ENCODE peak calls at places on chromosome 10, in six cellular contexts. Q is Peyer's patch, N is fibroblast of the aortic adventitia, J is fibroblast of pulmonary artery, L is spleen, C is foreskin fibroblast. E is an unnamed sample.

GRCh38 chr10:88728107-88728763 is 22.2 kb downstream of the LIPK start:
- DNase-seq in Q (no peak), N (no peak), J (peak), L (peak), C (no peak), E (no peak)

GRCh38 chr10:48390933-48391845 is 84.7 kb downstream of the MAPK8 start:
- DNase-seq in Q (no peak), N (peak), J (peak), L (no peak), C (peak), E (peak)

GRCh38 chr10:43188702-43189101 is 50.5 kb downstream of the CSGALNACT2 start:
- DNase-seq in Q (no peak), N (peak), J (peak), L (no peak), C (peak), E (no peak)

GRCh38 chr10:70743430-70743788 is 41.8 kb downstream of the TBATA start:
- DNase-seq in Q (no peak), N (no peak), J (no peak), L (peak), C (no peak), E (no peak)

GRCh38 chr10:13270877-13271551 is 28.9 kb downstream of the PHYH start:
- DNase-seq in Q (no peak), N (peak), J (peak), L (no peak), C (peak), E (peak)

GRCh38 chr10:3534433-3534832 is 250.6 kb downstream of the KLF6 start:
- DNase-seq in Q (no peak), N (no peak), J (no peak), L (no peak), C (no peak), E (no peak)

GRCh38 chr10:13528875-13529713 is at the start of gene BEND7:
- DNase-seq in Q (peak), N (no peak), J (peak), L (no peak), C (peak), E (no peak)

GRCh38 chr10:98340261-98340675 is 72.3 kb upstream of the LOXL4 start:
- DNase-seq in Q (no peak), N (peak), J (peak), L (no peak), C (no peak), E (no peak)

GRCh38 chr10:27240212-27240890 is at the start of gene ACBD5:
- DNase-seq in Q (peak), N (peak), J (peak), L (peak), C (peak), E (peak)

GRCh38 chr10:79316671-79317431 is 30.4 kb upstream of the PPIF start:
- DNase-seq in Q (peak), N (no peak), J (no peak), L (peak), C (no peak), E (peak)

GRCh38 chr10:13001041-13001886 is at the start of gene CCDC3:
- DNase-seq in Q (peak), N (no peak), J (no peak), L (no peak), C (no peak), E (no peak)

GRCh38 chr10:17684537-17684936 is 40.6 kb downstream of the STAM start:
- DNase-seq in Q (no peak), N (no peak), J (no peak), L (no peak), C (no peak), E (no peak)

GRCh38 chr10:114306116-114306973 is 67.3 kb downstream of the VWA2 start:
- DNase-seq in Q (no peak), N (peak), J (peak), L (peak), C (peak), E (peak)

GRCh38 chr10:48748573-48748972 is 63.9 kb downstream of the WDFY4 start:
- DNase-seq in Q (no peak), N (no peak), J (no peak), L (no peak), C (no peak), E (no peak)

GRCh38 chr10:61855771-61856170 is 45.7 kb upstream of the ARID5B start:
- DNase-seq in Q (no peak), N (no peak), J (no peak), L (no peak), C (no peak), E (no peak)

GRCh38 chr10:132841254-132841975 is 55.5 kb upstream of the NKX6-2 start:
- DNase-seq in Q (peak), N (no peak), J (no peak), L (peak), C (no peak), E (no peak)

GRCh38 chr10:114718386-114718785 is 60.3 kb upstream of the ABLIM1 start:
- DNase-seq in Q (no peak), N (no peak), J (no peak), L (no peak), C (no peak), E (no peak)

GRCh38 chr10:78664929-78665525 is 403.7 kb upstream of the ZMIZ1 start:
- DNase-seq in Q (no peak), N (peak), J (peak), L (no peak), C (peak), E (peak)

GRCh38 chr10:127919418-127920191 is 12.7 kb downstream of the PTPRE start:
- DNase-seq in Q (no peak), N (peak), J (peak), L (no peak), C (no peak), E (no peak)

GRCh38 chr10:89894051-89894450 is 192.7 kb downstream of the KIF20B start:
- DNase-seq in Q (no peak), N (peak), J (no peak), L (no peak), C (no peak), E (no peak)

GRCh38 chr10:124688889-124689670 is 55.1 kb downstream of the FAM53B start:
- DNase-seq in Q (no peak), N (no peak), J (no peak), L (no peak), C (no peak), E (no peak)

GRCh38 chr10:23157691-23158369 is 34.3 kb upstream of the PTF1A start:
- DNase-seq in Q (no peak), N (peak), J (peak), L (no peak), C (peak), E (peak)

GRCh38 chr10:74813371-74813770 is 13.0 kb upstream of the KAT6B start:
- DNase-seq in Q (no peak), N (no peak), J (no peak), L (no peak), C (no peak), E (no peak)

GRCh38 chr10:21336476-21337170 is 188.9 kb downstream of the SKIDA1 start:
- DNase-seq in Q (no peak), N (peak), J (peak), L (no peak), C (peak), E (peak)

GRCh38 chr10:19676063-19676462 is 140.2 kb upstream of the PLXDC2 start:
- DNase-seq in Q (no peak), N (no peak), J (no peak), L (no peak), C (no peak), E (no peak)

GRCh38 chr10:31770307-31770902 is 158.2 kb downstream of the ARHGAP12 start:
- DNase-seq in Q (no peak), N (no peak), J (no peak), L (no peak), C (no peak), E (no peak)
- TF ChIP-seq CTCF in Q (peak), N (peak), J (peak), L (peak), C (peak), E (peak)

DNA sequence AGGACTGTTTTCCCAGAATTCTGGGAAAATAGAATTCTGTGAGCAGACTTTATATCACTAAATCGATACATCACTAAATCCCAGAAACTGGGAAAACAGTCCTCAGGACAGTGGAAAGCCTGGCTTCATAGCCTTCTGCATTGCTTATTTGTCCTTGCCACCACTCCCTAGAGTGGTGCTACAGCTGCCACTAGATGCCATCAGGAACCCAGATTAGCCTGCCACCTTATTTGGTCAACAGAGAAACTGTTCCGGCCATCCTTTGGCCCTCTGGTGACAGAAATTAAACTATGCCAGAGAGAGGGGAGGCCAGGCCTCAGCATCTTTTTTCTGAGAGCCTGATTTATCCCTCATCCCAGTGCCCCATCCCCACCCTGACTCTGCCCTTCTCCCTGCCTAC is 19.6 kb upstream of the NFKB2 start:
- DNase-seq in Q (no peak), N (no peak), J (no peak), L (no peak), C (no peak), E (no peak)
- TF ChIP-seq CTCF in Q (no peak), N (no peak), J (no peak), L (no peak), C (no peak), E (no peak)

DNA sequence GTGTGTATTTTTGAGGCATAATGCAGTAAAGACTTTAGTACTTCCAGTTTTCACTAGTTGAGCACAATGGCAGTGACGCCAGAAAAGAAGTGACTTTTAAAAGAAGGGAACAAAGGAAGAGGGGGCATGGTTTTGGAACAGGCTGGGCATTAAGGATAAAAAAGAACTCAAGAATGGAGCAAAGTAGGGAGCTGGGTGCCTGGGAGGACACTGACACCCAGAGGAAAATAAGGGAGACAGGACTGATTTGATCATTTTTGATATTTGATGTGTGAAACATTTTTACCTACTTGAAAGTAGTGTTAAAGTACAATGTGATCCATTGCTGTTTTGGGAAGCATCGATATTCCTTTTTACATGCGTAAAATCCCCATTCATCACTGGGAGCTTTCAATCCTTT is 85.4 kb downstream of the ADAM12 start:
- DNase-seq in Q (no peak), N (no peak), J (peak), L (no peak), C (no peak), E (peak)
- TF ChIP-seq CTCF in Q (no peak), N (no peak), J (peak), L (no peak), C (no peak), E (peak)

DNA sequence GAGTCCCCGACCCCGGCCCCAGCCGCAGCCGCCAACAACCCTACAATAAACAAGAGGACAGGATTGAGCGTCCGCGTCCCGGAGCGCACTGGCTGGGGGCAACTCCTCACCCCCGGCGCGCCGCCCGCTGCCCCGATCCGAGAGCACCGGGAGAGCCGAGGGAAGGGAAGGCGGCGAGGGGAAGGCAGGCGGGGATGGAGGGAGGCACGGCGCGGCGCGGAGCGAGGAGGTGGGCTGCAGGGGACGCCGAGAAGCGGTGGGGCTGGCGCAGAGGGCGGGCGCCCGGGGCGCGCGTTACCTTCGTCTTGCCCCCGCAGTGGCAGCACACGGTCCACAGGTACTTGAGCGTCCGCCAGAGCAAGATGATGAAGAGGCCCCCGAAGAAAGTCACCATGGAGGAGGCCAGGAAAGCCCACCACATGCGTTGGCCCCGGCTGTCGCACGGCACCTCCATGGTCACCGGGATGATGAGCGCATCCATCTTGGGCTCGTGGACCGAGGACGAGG is 588 bp downstream of the KCNMA1 start:
- DNase-seq in Q (no peak), N (no peak), J (no peak), L (peak), C (no peak), E (no peak)
- TF ChIP-seq CTCF in Q (no peak), N (no peak), J (no peak), L (no peak), C (no peak), E (peak)

GRCh38 chr10:30433779-30434272 is at the start of gene MAP3K8:
- DNase-seq in Q (peak), N (peak), J (peak), L (peak), C (peak), E (peak)

GRCh38 chr10:30433286-30433778 is 652 bp upstream of the MAP3K8 start:
- DNase-seq in Q (peak), N (peak), J (peak), L (peak), C (peak), E (peak)

GRCh38 chr10:30435068-30435422 is 1.1 kb downstream of the MAP3K8 start:
- DNase-seq in Q (no peak), N (peak), J (peak), L (peak), C (no peak), E (peak)

GRCh38 chr10:30432631-30433285 is 1.2 kb upstream of the MAP3K8 start:
- DNase-seq in Q (peak), N (no peak), J (no peak), L (peak), C (no peak), E (no peak)

GRCh38 chr10:30434273-30435067 is 486 bp downstream of the MAP3K8 start:
- DNase-seq in Q (peak), N (peak), J (peak), L (peak), C (peak), E (peak)
- TF ChIP-seq CTCF in Q (no peak), N (no peak), J (no peak), L (no peak), C (no peak), E (no peak)

DNA sequence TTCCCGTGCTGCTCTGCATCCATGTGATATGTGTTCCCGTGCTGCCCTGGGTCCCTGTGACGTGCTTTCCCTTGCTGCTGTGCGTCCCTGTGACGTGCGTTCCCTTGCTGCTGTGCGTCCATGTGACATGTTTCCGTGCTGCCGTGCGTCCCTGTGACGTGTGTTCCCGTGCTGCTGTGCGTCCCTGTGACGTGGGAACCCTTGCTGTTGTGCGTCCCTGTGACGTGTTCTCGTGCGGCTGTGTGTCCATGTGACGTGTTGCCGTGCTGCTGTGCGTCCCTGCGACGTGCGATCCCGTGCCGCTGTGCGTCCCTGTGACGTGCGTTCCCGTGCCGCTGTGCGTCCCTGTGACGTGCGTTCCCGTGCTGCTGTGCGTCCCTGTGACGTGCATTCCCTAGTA is 45.8 kb downstream of the WDR37 start:
- DNase-seq in Q (no peak), N (no peak), J (no peak), L (no peak), C (no peak), E (no peak)
- TF ChIP-seq CTCF in Q (no peak), N (no peak), J (no peak), L (no peak), C (no peak), E (no peak)

GRCh38 chr10:58414270-58415041 is 29.2 kb downstream of the TFAM start:
- DNase-seq in Q (no peak), N (peak), J (peak), L (no peak), C (peak), E (peak)
- TF ChIP-seq CTCF in Q (no peak), N (peak), J (peak), L (no peak), C (peak), E (peak)

DNA sequence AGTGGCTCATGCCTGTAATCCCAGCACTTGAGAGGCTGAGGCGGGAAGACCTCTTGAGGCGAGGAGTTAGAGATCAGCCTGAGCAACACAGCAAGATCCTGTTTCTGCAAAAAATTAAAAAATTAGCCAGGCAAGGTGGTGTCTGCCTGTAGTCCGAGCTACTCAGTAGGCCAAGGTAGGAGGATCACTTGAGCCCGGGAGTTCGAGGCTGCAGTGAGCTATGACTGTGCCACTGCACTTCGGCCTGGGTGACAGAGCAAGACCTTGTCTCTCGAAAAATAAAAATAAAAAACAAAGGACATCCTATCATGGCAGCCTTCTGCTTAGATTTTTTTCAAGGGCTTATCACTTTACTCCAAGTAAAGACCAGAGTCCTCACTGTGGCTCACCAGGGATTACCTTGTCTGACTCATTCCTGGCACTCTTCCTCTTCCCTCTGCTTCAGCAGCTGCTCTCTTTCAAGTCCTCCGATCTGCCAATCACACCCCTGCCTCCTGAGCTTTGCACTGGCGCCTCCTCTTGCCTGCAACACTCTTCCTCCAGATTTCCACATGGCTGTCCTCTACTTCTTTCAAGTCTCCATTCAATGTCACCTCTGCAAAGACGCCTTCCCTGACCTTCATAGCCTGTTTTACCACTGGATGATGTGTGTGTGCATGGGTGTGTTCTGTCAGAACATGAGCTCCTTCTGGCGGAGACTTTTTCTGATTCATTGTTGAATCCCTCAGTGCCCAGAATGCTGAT is 7.7 kb downstream of the PRTFDC1 start:
- DNase-seq in Q (peak), N (peak), J (peak), L (no peak), C (peak), E (peak)
- TF ChIP-seq CTCF in Q (no peak), N (peak), J (no peak), L (no peak), C (no peak), E (peak)